ENCODE peak calls at places on chromosomes 5 and 9, in four cellular contexts. S, U, H and F are unnamed samples.
A peak's percentile ranks its signal among the peaks of the same experiment; 100 is the strongest.

GRCh38 chr5:172733179-172733973 is 37.6 kb downstream of the DUSP1 start:
- DNase-seq in S (peak; percentile 93), U (no peak), H (peak; percentile 99), F (peak; percentile 80)

GRCh38 chr5:66877843-66878242 is 281.6 kb downstream of the MAST4 start:
- DNase-seq in S (no peak), U (no peak), H (peak; percentile 51), F (no peak)

GRCh38 chr9:121861501-121862180 is 210.2 kb downstream of the DAB2IP start:
- DNase-seq in S (peak; percentile 57), U (no peak), H (peak; percentile 50), F (peak; percentile 40)

GRCh38 chr5:82259172-82259800 is 18.9 kb downstream of the RPS23 start:
- DNase-seq in S (no peak), U (no peak), H (peak; percentile 59), F (no peak)

GRCh38 chr9:14706530-14707140 is 13.4 kb upstream of the ZDHHC21 start:
- DNase-seq in S (no peak), U (no peak), H (no peak), F (no peak)

GRCh38 chr9:26062172-26062571 is 383.9 kb upstream of the TUSC1 start:
- DNase-seq in S (no peak), U (no peak), H (no peak), F (no peak)

GRCh38 chr9:127937046-127937382 is 640 bp downstream of the DPM2 start:
- DNase-seq in S (no peak), U (no peak), H (no peak), F (no peak)

GRCh38 chr9:94948567-94949235 is 222.2 kb downstream of the AOPEP start:
- DNase-seq in S (no peak), U (no peak), H (peak; percentile 75), F (no peak)

GRCh38 chr9:34652608-34653007 is 623 bp downstream of the IL11RA start:
- DNase-seq in S (no peak), U (no peak), H (peak; percentile 45), F (no peak)

GRCh38 chr5:133423031-133423617 is 189.2 kb downstream of the FSTL4 start:
- DNase-seq in S (no peak), U (no peak), H (no peak), F (no peak)

DNA sequence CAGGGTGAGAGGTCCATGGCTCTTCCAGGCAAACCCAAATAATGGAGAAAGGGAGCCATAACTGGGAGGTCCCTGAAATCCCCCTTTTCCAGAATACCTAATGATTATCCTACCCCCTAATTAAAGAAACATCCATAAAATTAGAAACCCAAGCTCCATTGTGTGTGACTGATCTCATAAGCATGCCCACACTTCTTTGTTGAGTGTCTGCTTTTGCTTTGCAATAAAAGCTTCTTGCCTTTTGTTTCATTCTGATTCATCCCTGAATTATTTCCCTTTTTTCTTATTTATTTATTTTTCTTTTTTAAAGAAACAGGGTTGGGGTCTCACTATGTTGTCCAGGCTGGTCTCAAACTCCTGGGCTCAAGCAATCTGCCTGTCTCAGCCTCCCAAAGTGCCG is 33.1 kb downstream of the BTF3 start:
- DNase-seq in S (no peak), U (no peak), H (peak; percentile 58), F (no peak)
- H3K9me3 ChIP-seq in S (no peaks in the 10 kb centered on the region), U (no peaks in the 10 kb centered on the region), H (no peaks in the 10 kb centered on the region), F (no peaks in the 10 kb centered on the region)

DNA sequence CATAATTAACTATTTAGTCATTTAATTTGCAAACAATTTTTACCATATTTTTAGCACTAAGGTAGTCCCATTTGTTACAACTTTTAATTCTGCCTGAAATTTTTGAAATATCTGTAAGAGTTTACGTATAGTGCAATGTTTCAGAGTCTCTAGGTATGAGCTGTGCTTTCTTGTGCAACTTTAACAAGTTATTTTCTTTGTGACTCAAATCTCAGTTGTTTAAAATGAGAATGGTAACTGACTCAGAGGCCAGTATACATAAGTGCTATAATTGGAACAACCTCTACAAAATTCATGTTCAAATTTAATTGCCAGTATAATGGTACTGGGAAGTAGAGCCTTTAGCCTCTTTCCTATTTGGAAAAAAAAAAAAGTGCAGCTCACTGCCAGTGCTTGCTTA is 14.2 kb upstream of the ZNF883 start:
- DNase-seq in S (no peak), U (no peak), H (peak; percentile 22), F (no peak)
- H3K9me3 ChIP-seq in S (peaks cover 17% of the 10 kb centered on the region), U (no peaks in the 10 kb centered on the region), H (no peaks in the 10 kb centered on the region), F (peaks cover 4% of the 10 kb centered on the region)

GRCh38 chr5:54347221-54347865 is 37.0 kb upstream of the ARL15 start:
- DNase-seq in S (no peak), U (no peak), H (no peak), F (no peak)
- H3K9me3 ChIP-seq in S (no peaks in the 10 kb centered on the region), U (no peaks in the 10 kb centered on the region), H (no peaks in the 10 kb centered on the region), F (no peaks in the 10 kb centered on the region)

GRCh38 chr9:135256568-135257354 is 169.3 kb downstream of the OLFM1 start:
- DNase-seq in S (peak; percentile 49), U (no peak), H (no peak), F (no peak)
- H3K9me3 ChIP-seq in S (no peaks in the 10 kb centered on the region), U (no peaks in the 10 kb centered on the region), H (no peaks in the 10 kb centered on the region), F (no peaks in the 10 kb centered on the region)

DNA sequence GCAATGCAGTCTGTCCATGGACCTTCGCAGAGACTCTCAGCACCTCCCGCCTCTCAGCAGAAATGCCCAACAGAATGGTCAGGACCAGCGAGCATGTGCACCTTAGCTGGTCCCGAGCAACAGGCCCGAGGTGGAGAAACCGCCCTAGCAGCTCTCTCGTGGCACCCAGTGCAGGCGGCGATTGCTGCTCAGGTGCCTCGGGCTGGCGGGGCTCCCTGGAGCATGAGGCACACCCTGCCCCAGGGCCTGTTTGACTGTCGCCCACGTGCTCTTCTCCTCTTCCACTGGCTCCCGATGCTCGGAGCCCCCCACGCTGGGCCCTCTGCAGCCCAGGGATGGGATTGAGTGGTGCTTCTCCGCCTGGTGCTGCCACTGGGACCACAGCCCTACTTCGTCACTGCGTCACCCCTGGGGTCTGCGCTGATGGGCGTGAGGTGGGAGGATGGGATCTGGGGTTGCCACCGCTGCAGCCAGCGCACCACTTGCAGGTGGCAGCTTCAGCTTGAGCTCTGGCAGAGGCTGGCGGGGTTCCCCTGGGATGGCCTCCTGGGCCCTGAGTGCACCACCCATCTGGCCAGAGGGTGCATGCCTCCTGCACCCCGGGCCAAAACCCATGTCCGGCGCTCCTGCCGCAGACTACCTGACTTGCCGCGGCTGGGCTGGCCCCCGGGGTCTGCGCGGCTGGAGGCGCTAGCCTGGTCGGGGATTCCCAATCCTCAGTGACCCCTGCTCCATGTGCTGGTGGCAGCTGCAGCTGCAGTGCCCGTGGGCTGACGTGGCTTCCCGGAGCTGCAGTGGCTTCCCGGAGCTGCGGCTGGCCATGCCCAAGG is 244.2 kb downstream of the FOXD4L6 start:
- DNase-seq in S (peak; percentile 70), U (no peak), H (no peak), F (no peak)
- H3K9me3 ChIP-seq in S (peaks cover 4% of the 10 kb centered on the region), U (peaks cover 23% of the 10 kb centered on the region), H (peaks cover 4% of the 10 kb centered on the region), F (peaks cover 48% of the 10 kb centered on the region)

DNA sequence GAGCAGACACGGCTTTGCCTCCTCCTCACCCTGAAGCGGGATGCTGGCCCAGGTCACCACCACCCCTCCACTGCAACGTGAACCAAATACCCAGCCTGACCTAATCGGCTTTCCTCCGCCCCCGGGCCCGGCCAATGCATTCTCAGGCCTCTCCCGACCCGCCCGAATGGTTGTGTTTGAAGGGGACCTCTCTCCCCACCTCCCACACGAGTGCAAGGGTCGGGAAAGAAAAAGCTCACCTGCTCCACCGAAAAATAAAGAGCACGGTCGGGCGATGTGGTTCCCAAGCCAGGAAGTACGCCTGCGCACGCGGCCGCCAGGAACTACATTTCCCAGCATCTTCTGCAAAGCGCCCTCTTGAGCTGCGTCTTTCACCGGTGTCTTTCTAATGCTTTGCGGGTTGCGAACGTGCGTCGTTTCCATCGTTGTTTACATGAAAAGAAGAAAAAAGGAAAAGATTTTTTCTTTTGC is at the start of gene ZNF883:
- DNase-seq in S (peak; percentile 78), U (peak; percentile 4), H (peak; percentile 85), F (no peak)
- H3K9me3 ChIP-seq in S (peaks cover 4% of the 10 kb centered on the region), U (no peaks in the 10 kb centered on the region), H (no peaks in the 10 kb centered on the region), F (no peaks in the 10 kb centered on the region)

DNA sequence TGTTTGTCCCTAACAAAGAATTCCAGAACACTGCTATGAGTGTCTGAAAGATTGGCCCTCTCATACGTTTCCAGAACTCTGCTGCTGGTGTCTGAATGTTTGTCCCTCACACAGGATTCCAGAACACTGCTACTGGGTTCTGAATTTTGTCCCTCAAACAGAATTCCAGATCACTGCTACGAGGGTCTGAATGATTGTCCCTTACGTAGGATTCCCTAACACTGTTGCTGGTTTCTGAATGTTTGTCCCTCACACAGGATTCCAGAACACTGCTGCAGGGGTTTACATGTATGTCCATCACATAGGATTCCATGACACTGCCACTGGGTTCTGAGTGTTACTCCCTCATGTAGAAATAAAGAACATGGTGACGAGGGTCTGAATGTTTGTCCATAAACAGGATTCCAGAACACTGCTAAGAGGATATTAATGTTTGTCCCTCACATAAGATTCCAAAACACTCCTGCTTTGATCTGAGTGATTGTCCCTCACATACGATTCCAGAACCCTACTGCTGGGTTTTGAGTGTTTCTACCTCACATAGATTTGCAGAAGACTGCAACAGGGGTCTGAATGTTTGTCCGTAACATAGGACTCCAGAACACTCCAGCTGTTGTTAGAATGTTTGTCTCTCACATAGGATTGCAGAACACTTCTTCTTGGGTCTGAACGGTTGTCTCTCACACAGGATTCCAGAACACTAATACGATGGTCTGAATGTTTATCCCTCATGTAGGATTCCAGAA is 214.4 kb downstream of the FOXD4L6 start:
- DNase-seq in S (no peak), U (no peak), H (no peak), F (no peak)
- H3K9me3 ChIP-seq in S (peaks cover 42% of the 10 kb centered on the region), U (peaks cover 55% of the 10 kb centered on the region), H (no peaks in the 10 kb centered on the region), F (peaks cover 16% of the 10 kb centered on the region)

GRCh38 chr5:141319202-141319601 is 1.4 kb downstream of the TAF7 start:
- DNase-seq in S (no peak), U (no peak), H (peak; percentile 18), F (no peak)

GRCh38 chr5:141313711-141314110 is 6.9 kb downstream of the TAF7 start:
- DNase-seq in S (no peak), U (no peak), H (no peak), F (no peak)

GRCh38 chr5:141322261-141322660 is 1.7 kb upstream of the TAF7 start:
- DNase-seq in S (no peak), U (no peak), H (no peak), F (no peak)

GRCh38 chr5:141320225-141321169 is at the start of gene TAF7:
- DNase-seq in S (peak; percentile 97), U (peak; percentile 91), H (peak; percentile 97), F (peak; percentile 82)

DNA sequence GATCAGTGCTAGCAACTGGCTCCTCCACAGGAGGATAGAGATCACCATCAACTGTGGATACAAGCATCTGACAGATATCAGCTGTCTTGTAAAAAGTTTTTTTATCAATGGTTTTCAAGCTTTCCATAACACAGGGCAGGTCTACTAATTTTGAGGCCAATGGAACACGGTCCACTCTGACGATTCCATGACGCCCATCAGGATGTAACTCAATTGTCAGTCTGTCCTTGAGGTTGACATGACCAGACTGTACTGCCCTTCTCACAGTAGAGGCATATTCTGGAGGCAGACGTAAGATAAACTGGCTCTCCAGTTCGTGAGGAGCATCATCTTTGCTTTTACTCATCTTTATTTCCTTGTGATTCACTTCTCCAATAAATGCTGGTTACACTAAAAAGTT is 885 bp downstream of the TAF7 start:
- DNase-seq in S (no peak), U (no peak), H (no peak), F (no peak)
- H3K9me3 ChIP-seq in S (peaks cover 8% of the 10 kb centered on the region), U (peaks cover 47% of the 10 kb centered on the region), H (peaks cover 7% of the 10 kb centered on the region), F (peaks cover 17% of the 10 kb centered on the region)

GRCh38 chr5:135047347-135047695 is 13.3 kb upstream of the PITX1 start:
- DNase-seq in S (no peak), U (no peak), H (no peak), F (no peak)
- H3K9me3 ChIP-seq in S (no peaks in the 10 kb centered on the region), U (no peaks in the 10 kb centered on the region), H (no peaks in the 10 kb centered on the region), F (no peaks in the 10 kb centered on the region)